ENCODE peak calls at places on chromosomes 1 and 21, in seven cellular contexts. I, F, Q, G, K, R and B are unnamed samples.

GRCh38 chr1:177858222-177858894 is 111.5 kb downstream of the SEC16B start:
- DNase-seq in I (no peak), F (no peak), Q (no peak), G (no peak), K (no peak), R (no peak), B (no peak)

GRCh38 chr1:12174789-12175455 is 8.1 kb downstream of the TNFRSF1B start:
- DNase-seq in I (no peak), F (no peak), Q (no peak), G (no peak), K (no peak), R (no peak), B (no peak)

GRCh38 chr21:35528109-35529042 is 479.3 kb upstream of the RUNX1 start:
- DNase-seq in I (no peak), F (no peak), Q (peak), G (no peak), K (no peak), R (peak), B (no peak)

GRCh38 chr1:161720956-161721737 is at the start of gene FCRLB:
- DNase-seq in I (no peak), F (no peak), Q (no peak), G (no peak), K (no peak), R (no peak), B (no peak)

GRCh38 chr1:200775850-200776249 is 37.2 kb downstream of the CAMSAP2 start:
- DNase-seq in I (no peak), F (no peak), Q (no peak), G (no peak), K (no peak), R (no peak), B (no peak)

GRCh38 chr1:39566441-39567137 is 10.0 kb downstream of the PABPC4 start:
- DNase-seq in I (no peak), F (peak), Q (no peak), G (no peak), K (peak), R (no peak), B (no peak)

GRCh38 chr1:168223681-168224515 is 1.9 kb upstream of the SFT2D2 start:
- DNase-seq in I (no peak), F (no peak), Q (no peak), G (no peak), K (no peak), R (no peak), B (no peak)

GRCh38 chr1:34113887-34114286 is 51.1 kb downstream of the CSMD2 start:
- DNase-seq in I (peak), F (no peak), Q (no peak), G (no peak), K (peak), R (no peak), B (no peak)

GRCh38 chr1:223016381-223016780 is 126.7 kb downstream of the TLR5 start:
- DNase-seq in I (no peak), F (no peak), Q (no peak), G (no peak), K (no peak), R (no peak), B (no peak)

GRCh38 chr1:66533804-66534745 is at the start of gene SGIP1:
- DNase-seq in I (no peak), F (no peak), Q (no peak), G (no peak), K (no peak), R (no peak), B (peak)

GRCh38 chr1:7299994-7300393 is 471.1 kb upstream of the VAMP3 start:
- DNase-seq in I (no peak), F (no peak), Q (no peak), G (no peak), K (no peak), R (no peak), B (no peak)

GRCh38 chr1:101259744-101260148 is 22.9 kb downstream of the S1PR1 start:
- DNase-seq in I (no peak), F (no peak), Q (no peak), G (no peak), K (no peak), R (no peak), B (no peak)